ENCODE peak calls at places on chromosomes 5 and 9, in seven cellular contexts. Z is astrocyte of the spinal cord; W is hypothalamus; R is NCI-H187 treated with DMSO at 0.1 percent for 48 hours; C is HEK293T; F is fibroblast of lung; T is stimulated activated CD4-positive, alpha-beta T cell treated with anti-CD3 and anti-CD28 coated beads, Interleukin-15, amount 100 ng/mL, for 48 hours. H is an unnamed sample.

GRCh38 chr5:172716796-172717313 is 54.1 kb downstream of the DUSP1 start:
- DNase-seq in Z (peak), W (peak), R (no peak), C (peak), F (peak), T (peak), H (peak)

GRCh38 chr9:125966959-125967711 is 220.0 kb downstream of the PBX3 start:
- DNase-seq in Z (no peak), W (no peak), R (no peak), C (no peak), F (peak), T (no peak), H (no peak)

GRCh38 chr9:107848598-107848997 is 359.0 kb upstream of the KLF4 start:
- DNase-seq in Z (no peak), W (no peak), R (no peak), C (no peak), F (peak), T (no peak), H (no peak)

GRCh38 chr9:129584136-129584535 is 36.8 kb downstream of the C9orf50 start:
- DNase-seq in Z (peak), W (no peak), R (no peak), C (peak), F (peak), T (no peak), H (peak)

GRCh38 chr9:105608685-105609598 is 51.0 kb downstream of the FKTN start:
- DNase-seq in Z (peak), W (no peak), R (peak), C (peak), F (peak), T (no peak), H (peak)

GRCh38 chr5:172773481-172774469 is 2.8 kb upstream of the DUSP1 start:
- DNase-seq in Z (peak), W (no peak), R (no peak), C (no peak), F (peak), T (no peak), H (peak)

GRCh38 chr5:159341914-159342313 is 11.6 kb upstream of the IL12B start:
- DNase-seq in Z (peak), W (peak), R (no peak), C (peak), F (peak), T (no peak), H (peak)

GRCh38 chr9:94782367-94783120 is 56.0 kb downstream of the AOPEP start:
- DNase-seq in Z (peak), W (no peak), R (no peak), C (no peak), F (peak), T (no peak), H (no peak)

GRCh38 chr5:317086-317811 is 4.3 kb upstream of the AHRR start:
- DNase-seq in Z (peak), W (no peak), R (no peak), C (peak), F (peak), T (peak), H (peak)